ENCODE peak calls at places on chromosomes 16 and 17, in ten cellular contexts. F is right lobe of liver, H is prostate gland, B is transverse colon, T is esophagus squamous epithelium, D is fibroblast of lung, G is psoas muscle, S is GM23338, V is HCT116, K is OCI-LY7. A is an unnamed sample. For H3K4me1, the result is how much of the 10 kb centered on the place peaks cover.

GRCh38 chr17:38333635-38334295 is 10.0 kb downstream of the GPR179 start:
- DNase-seq in F (peak), H (no peak), B (peak), T (no peak), D (no peak), G (peak), S (peak), V (no peak), K (peak), A (peak)

GRCh38 chr16:67173808-67174705 is 3.7 kb downstream of the NOL3 start:
- DNase-seq in F (peak), H (peak), B (peak), T (no peak), D (peak), G (peak), S (peak), V (no peak), K (peak), A (peak)

GRCh38 chr16:27230562-27230991 is 27.3 kb downstream of the KDM8 start:
- DNase-seq in F (no peak), H (no peak), B (peak), T (no peak), D (no peak), G (no peak), S (peak), V (no peak), K (no peak), A (peak)

GRCh38 chr17:2689411-2690164 is 22.0 kb downstream of the CLUH start:
- DNase-seq in F (peak), H (no peak), B (no peak), T (no peak), D (no peak), G (peak), S (no peak), V (no peak), K (no peak), A (peak)

GRCh38 chr17:40284085-40284713 is 3.5 kb upstream of the CDC6 start:
- DNase-seq in F (no peak), H (peak), B (peak), T (no peak), D (peak), G (no peak), S (no peak), V (peak), K (no peak), A (no peak)

GRCh38 chr16:72404299-72404698 is 232.3 kb upstream of the PMFBP1 start:
- DNase-seq in F (no peak), H (no peak), B (no peak), T (no peak), D (no peak), G (no peak), S (no peak), V (no peak), K (no peak), A (no peak)

GRCh38 chr17:58344791-58345157 is 7.2 kb downstream of the SUPT4H1 start:
- DNase-seq in F (no peak), H (no peak), B (no peak), T (no peak), D (no peak), G (no peak), S (no peak), V (no peak), K (peak), A (no peak)

GRCh38 chr17:42675984-42676423 is 790 bp downstream of the PLEKHH3 start:
- DNase-seq in F (no peak), H (peak), B (peak), T (no peak), D (peak), G (peak), S (peak), V (no peak), K (peak), A (peak)

GRCh38 chr17:82287849-82288601 is 14.5 kb upstream of the CSNK1D start:
- DNase-seq in F (no peak), H (peak), B (peak), T (peak), D (peak), G (peak), S (no peak), V (peak), K (no peak), A (peak)

GRCh38 chr16:9408297-9408696 is 316.9 kb downstream of the HAPSTR1 start:
- DNase-seq in F (no peak), H (no peak), B (no peak), T (no peak), D (no peak), G (no peak), S (no peak), V (no peak), K (no peak), A (no peak)

GRCh38 chr17:21381076-21381706 is 5.0 kb downstream of the KCNJ12 start:
- DNase-seq in F (no peak), H (no peak), B (no peak), T (no peak), D (no peak), G (no peak), S (no peak), V (no peak), K (no peak), A (no peak)

GRCh38 chr17:45702666-45703266 is 81.4 kb upstream of the CRHR1 start:
- DNase-seq in F (no peak), H (no peak), B (no peak), T (no peak), D (peak), G (no peak), S (peak), V (no peak), K (no peak), A (no peak)

GRCh38 chr16:2902337-2903130 is 9.2 kb upstream of the FLYWCH1 start:
- DNase-seq in F (no peak), H (no peak), B (no peak), T (no peak), D (no peak), G (peak), S (peak), V (no peak), K (no peak), A (no peak)

GRCh38 chr17:77433385-77434135 is 292.8 kb downstream of the SEC14L1 start:
- DNase-seq in F (no peak), H (no peak), B (no peak), T (no peak), D (peak), G (no peak), S (no peak), V (no peak), K (peak), A (no peak)

GRCh38 chr17:45225964-45226530 is 4.4 kb downstream of the FMNL1 start:
- DNase-seq in F (peak), H (no peak), B (peak), T (peak), D (no peak), G (peak), S (no peak), V (no peak), K (peak), A (peak)

GRCh38 chr16:71666928-71667707 is 41.1 kb downstream of the MARVELD3 start:
- DNase-seq in F (no peak), H (no peak), B (no peak), T (no peak), D (no peak), G (no peak), S (no peak), V (no peak), K (no peak), A (no peak)

GRCh38 chr16:72050769-72051464 is 3.4 kb upstream of the HP start:
- DNase-seq in F (peak), H (no peak), B (no peak), T (no peak), D (no peak), G (peak), S (no peak), V (no peak), K (no peak), A (no peak)

GRCh38 chr16:67959520-67959919 is 8.9 kb downstream of the SLC12A4 start:
- DNase-seq in F (peak), H (no peak), B (peak), T (no peak), D (peak), G (peak), S (no peak), V (no peak), K (no peak), A (no peak)

GRCh38 chr17:59425085-59425901 is 93.8 kb downstream of the YPEL2 start:
- DNase-seq in F (peak), H (no peak), B (peak), T (no peak), D (peak), G (peak), S (peak), V (no peak), K (no peak), A (peak)

GRCh38 chr17:59428896-59429460 is 97.5 kb downstream of the YPEL2 start:
- DNase-seq in F (no peak), H (no peak), B (no peak), T (no peak), D (no peak), G (no peak), S (no peak), V (no peak), K (no peak), A (no peak)

GRCh38 chr17:59426031-59426430 is 94.6 kb downstream of the YPEL2 start:
- DNase-seq in F (no peak), H (no peak), B (no peak), T (no peak), D (no peak), G (no peak), S (no peak), V (no peak), K (no peak), A (no peak)

GRCh38 chr17:59427996-59428395 is 96.5 kb downstream of the YPEL2 start:
- DNase-seq in F (no peak), H (no peak), B (no peak), T (no peak), D (no peak), G (no peak), S (no peak), V (no peak), K (no peak), A (no peak)

GRCh38 chr17:59427425-59427921 is 96.0 kb downstream of the YPEL2 start:
- DNase-seq in F (no peak), H (no peak), B (no peak), T (no peak), D (peak), G (no peak), S (no peak), V (no peak), K (no peak), A (no peak)
- H3K27ac ChIP-seq in F (peak), H (no peak), B (peak), T (peak), D (peak), G (peak), S (no peak), V (no peak), K (no peak), A (peak)

DNA sequence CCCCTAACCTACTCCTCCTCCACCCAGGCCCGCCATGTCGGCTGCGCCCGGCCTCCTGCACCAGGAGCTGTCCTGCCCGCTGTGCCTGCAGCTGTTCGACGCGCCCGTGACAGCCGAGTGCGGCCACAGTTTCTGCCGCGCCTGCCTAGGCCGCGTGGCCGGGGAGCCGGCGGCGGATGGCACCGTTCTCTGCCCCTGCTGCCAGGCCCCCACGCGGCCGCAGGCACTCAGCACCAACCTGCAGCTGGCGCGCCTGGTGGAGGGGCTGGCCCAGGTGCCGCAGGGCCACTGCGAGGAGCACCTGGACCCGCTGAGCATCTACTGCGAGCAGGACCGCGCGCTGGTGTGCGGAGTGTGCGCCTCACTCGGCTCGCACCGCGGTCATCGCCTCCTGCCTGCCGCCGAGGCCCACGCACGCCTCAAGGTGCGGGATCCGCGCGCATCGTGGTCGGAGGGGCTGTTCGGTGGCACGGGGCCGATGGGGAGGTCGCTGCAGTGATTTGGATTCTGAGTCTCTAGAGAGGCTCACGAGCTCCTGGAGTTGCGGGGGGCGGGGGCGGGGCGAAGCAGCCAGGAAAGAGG is 877 bp downstream of the TRIM72 start:
- DNase-seq in F (no peak), H (no peak), B (no peak), T (no peak), D (no peak), G (peak), S (peak), V (no peak), K (no peak), A (peak)
- TF ChIP-seq CTCF in F (no peak), H (no peak), B (no peak), T (no peak), D (no peak), G (no peak), S (no peak), V (no peak), K (no peak), A (no peak)

GRCh38 chr17:29178750-29179231 is 1.4 kb downstream of the MYO18A start:
- DNase-seq in F (no peak), H (no peak), B (peak), T (no peak), D (no peak), G (no peak), S (peak), V (no peak), K (no peak), A (no peak)
- H3K4me1 ChIP-seq in F (under half), H (under half), B (under half), T (under half), D (under half), G (under half), S (under half), V (half or more), K (under half), A (half or more)

GRCh38 chr17:78535285-78536197 is 41.7 kb downstream of the DNAH17 start:
- DNase-seq in F (no peak), H (peak), B (no peak), T (no peak), D (no peak), G (no peak), S (no peak), V (no peak), K (no peak), A (no peak)
- H3K27ac ChIP-seq in F (no peak), H (no peak), B (no peak), T (peak), D (no peak), G (no peak), S (no peak), V (no peak), K (no peak), A (peak)

GRCh38 chr16:65510241-65510640 is 388.4 kb upstream of the CDH11 start:
- DNase-seq in F (no peak), H (no peak), B (no peak), T (no peak), D (no peak), G (no peak), S (no peak), V (no peak), K (no peak), A (no peak)
- TF ChIP-seq CTCF in F (no peak), H (no peak), B (no peak), T (no peak), D (no peak), G (no peak), S (no peak), V (no peak), K (no peak), A (no peak)

GRCh38 chr17:61401280-61402072 is 1.8 kb downstream of the TBX2 start:
- DNase-seq in F (no peak), H (no peak), B (no peak), T (no peak), D (peak), G (no peak), S (no peak), V (no peak), K (no peak), A (no peak)
- H3K4me1 ChIP-seq in F (under half), H (under half), B (under half), T (under half), D (under half), G (under half), S (under half), V (under half), K (under half), A (half or more)

GRCh38 chr17:80675451-80676095 is 130.9 kb downstream of the RPTOR start:
- DNase-seq in F (no peak), H (no peak), B (no peak), T (no peak), D (no peak), G (peak), S (no peak), V (no peak), K (no peak), A (no peak)
- H3K27ac ChIP-seq in F (no peak), H (no peak), B (no peak), T (no peak), D (no peak), G (no peak), S (no peak), V (no peak), K (no peak), A (peak)

DNA sequence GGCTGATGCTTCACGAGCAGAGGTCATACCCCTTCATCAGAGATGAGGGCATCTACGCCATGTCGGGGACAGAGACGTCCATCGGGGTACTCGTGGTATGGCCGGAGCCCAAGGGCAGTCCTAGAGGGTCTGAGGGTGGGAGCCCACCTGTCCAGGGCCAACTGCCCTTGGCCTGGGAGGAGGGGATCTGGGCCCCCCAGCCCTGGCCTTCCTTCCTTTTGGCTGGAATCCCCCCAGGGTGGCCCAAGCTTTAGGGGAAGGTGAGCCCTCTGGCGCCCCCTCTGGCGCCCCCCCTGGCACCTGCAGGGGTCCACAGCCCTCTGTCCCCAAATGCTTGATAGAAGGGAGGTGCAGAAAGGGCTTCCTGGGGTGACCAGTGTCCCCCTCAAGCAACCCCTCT is 69.3 kb downstream of the SCNN1B start:
- DNase-seq in F (no peak), H (no peak), B (no peak), T (no peak), D (no peak), G (no peak), S (peak), V (no peak), K (no peak), A (no peak)
- TF ChIP-seq CTCF in F (no peak), H (no peak), B (no peak), T (no peak), D (no peak), G (no peak), S (peak), V (peak), K (peak), A (no peak)

GRCh38 chr17:16415031-16415924 is at the start of gene TRPV2:
- DNase-seq in F (no peak), H (no peak), B (peak), T (no peak), D (no peak), G (peak), S (peak), V (no peak), K (peak), A (peak)
- H3K4me1 ChIP-seq in F (under half), H (under half), B (under half), T (under half), D (under half), G (under half), S (under half), V (under half), K (under half), A (under half)

A was measured in lower lobe of right lung.